ENCODE peak calls at places on chromosomes 12 and 14, in seven cellular contexts. N, J, Z, S, G, C and F are unnamed samples. For H3K4me1, the result is how much of the 10 kb centered on the place peaks cover.

GRCh38 chr14:64706552-64707193 is 2.4 kb downstream of the PLEKHG3 start:
- DNase-seq in G (no peak), S (peak), Z (peak), J (peak), C (no peak), N (no peak), F (no peak)

GRCh38 chr12:125220404-125221273 is 155.4 kb downstream of the AACS start:
- DNase-seq in N (no peak), J (no peak), G (no peak), S (peak), C (no peak), Z (no peak), F (no peak)

GRCh38 chr12:66459944-66460482 is 157.7 kb downstream of the HELB start:
- DNase-seq in S (no peak), N (no peak), Z (no peak), C (no peak), G (no peak), J (no peak), F (no peak)

GRCh38 chr14:91927216-91927615 is 20.3 kb downstream of the FBLN5 start:
- DNase-seq in J (no peak), N (no peak), S (no peak), G (no peak), C (peak), Z (no peak), F (no peak)

GRCh38 chr12:122200541-122201175 is 2.9 kb upstream of the B3GNT4 start:
- DNase-seq in C (no peak), J (peak), G (no peak), N (no peak), Z (no peak), S (no peak), F (no peak)

GRCh38 chr12:34402899-34403705 is 380.8 kb downstream of the ALG10 start:
- DNase-seq in S (peak), N (no peak), J (peak), C (no peak), Z (peak), G (no peak), F (peak)

GRCh38 chr14:61077437-61077836 is 96.4 kb downstream of the SLC38A6 start:
- DNase-seq in C (no peak), J (no peak), Z (no peak), G (no peak), N (no peak), S (no peak), F (no peak)

GRCh38 chr12:69500631-69501030 is 30.4 kb downstream of the FRS2 start:
- DNase-seq in C (peak), Z (no peak), S (no peak), G (no peak), N (no peak), J (no peak), F (no peak)

GRCh38 chr12:52903855-52904508 is 894 bp downstream of the KRT8 start:
- DNase-seq in Z (peak), G (peak), S (peak), J (no peak), N (no peak), C (no peak), F (no peak)

GRCh38 chr14:95495538-95496025 is 20.9 kb downstream of the SYNE3 start:
- DNase-seq in Z (no peak), C (no peak), S (no peak), N (no peak), J (peak), G (no peak), F (peak)

GRCh38 chr12:26642361-26642760 is 190.6 kb downstream of the ITPR2 start:
- DNase-seq in Z (no peak), J (no peak), G (no peak), C (peak), N (no peak), S (no peak), F (no peak)

GRCh38 chr14:90643982-90644510 is 172.2 kb downstream of the TTC7B start:
- DNase-seq in S (no peak), N (no peak), C (no peak), G (no peak), Z (no peak), J (no peak), F (no peak)

GRCh38 chr12:130053641-130054040 is 108.6 kb upstream of the FZD10 start:
- DNase-seq in Z (no peak), C (no peak), S (no peak), J (peak), G (peak), N (no peak), F (no peak)

GRCh38 chr12:121537814-121538698 is 42.8 kb downstream of the KDM2B start:
- DNase-seq in J (no peak), Z (no peak), N (no peak), G (no peak), C (no peak), S (no peak), F (no peak)

GRCh38 chr12:108839890-108840230 is 17.5 kb downstream of the SSH1 start:
- DNase-seq in S (peak), J (peak), G (no peak), N (no peak), Z (no peak), C (no peak), F (no peak)

GRCh38 chr12:108837239-108837638 is 20.1 kb downstream of the SSH1 start:
- DNase-seq in J (no peak), Z (no peak), C (no peak), G (no peak), N (no peak), S (no peak), F (no peak)

GRCh38 chr12:108839011-108839889 is 18.1 kb downstream of the SSH1 start:
- DNase-seq in C (peak), G (no peak), Z (peak), J (peak), S (peak), N (no peak), F (no peak)

GRCh38 chr12:108837680-108838079 is 19.7 kb downstream of the SSH1 start:
- DNase-seq in G (no peak), Z (no peak), J (no peak), C (no peak), S (no peak), N (no peak), F (no peak)

DNA sequence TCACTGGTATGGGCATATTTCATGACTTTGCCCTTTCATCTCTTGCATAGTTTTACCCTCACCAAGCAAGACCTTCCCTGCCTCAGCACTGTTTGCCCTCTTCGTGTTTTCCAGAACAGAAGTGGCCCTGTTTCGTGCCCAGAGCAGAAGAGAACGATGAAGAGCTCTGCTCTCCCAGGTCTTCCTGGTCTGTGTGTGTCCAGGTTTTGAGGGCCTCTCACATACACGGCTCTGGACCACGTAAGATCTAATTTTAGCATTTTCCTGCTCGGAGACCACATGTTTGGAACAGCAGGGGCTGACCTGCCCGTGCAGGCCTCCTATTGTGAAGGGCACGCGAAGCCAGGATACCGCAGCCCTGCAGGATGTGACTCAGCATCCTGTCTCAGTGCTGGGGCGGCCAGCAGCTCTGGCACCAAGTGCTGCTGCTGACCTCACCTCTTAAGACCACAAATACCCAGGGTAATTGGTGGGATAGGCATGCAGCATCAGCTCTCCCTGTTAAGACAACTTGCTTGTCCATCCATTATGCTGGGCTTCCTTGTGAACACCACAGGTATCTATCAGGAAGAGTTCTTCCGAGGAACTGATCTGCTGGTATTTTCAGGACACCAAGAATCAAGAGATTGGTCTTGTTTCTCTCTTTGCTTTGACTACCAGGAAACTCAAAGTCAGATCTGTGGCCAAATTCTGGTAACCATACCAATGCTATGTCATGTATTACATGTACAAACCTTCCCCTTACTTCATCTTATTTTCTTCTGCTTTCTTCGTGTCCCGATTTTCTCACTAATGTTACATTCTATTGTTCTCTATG is 19.0 kb downstream of the SSH1 start:
- DNase-seq in J (peak), G (peak), Z (peak), C (peak), S (peak), N (peak), F (no peak)
- TF ChIP-seq POLR2A in J (no peak), G (no peak), Z (peak), C (peak), S (no peak), N (peak), F (peak)

DNA sequence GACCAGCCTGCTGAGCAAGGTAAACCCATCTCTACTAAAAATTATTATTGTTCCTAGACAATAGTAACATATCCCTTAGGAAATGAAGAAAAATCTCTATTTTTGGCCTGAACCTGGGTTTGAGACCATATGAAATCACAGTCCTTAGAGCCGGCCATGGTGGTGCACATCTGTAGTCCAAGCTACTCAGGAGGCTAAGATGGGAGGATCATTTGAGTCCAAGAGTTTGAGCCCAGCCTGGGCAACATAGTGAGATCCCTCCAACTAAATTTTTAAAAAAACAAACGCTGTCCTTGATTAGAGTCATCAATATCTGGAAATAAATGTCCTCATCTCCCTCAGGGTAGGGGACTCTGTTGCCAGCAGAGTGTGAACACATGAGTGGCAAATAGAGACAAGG is 34.6 kb downstream of the RPS29 start:
- DNase-seq in N (no peak), Z (no peak), S (no peak), G (no peak), C (no peak), J (no peak), F (no peak)
- H3K4me3 ChIP-seq in N (no peak), Z (no peak), S (no peak), G (no peak), C (no peak), J (no peak), F (no peak)

DNA sequence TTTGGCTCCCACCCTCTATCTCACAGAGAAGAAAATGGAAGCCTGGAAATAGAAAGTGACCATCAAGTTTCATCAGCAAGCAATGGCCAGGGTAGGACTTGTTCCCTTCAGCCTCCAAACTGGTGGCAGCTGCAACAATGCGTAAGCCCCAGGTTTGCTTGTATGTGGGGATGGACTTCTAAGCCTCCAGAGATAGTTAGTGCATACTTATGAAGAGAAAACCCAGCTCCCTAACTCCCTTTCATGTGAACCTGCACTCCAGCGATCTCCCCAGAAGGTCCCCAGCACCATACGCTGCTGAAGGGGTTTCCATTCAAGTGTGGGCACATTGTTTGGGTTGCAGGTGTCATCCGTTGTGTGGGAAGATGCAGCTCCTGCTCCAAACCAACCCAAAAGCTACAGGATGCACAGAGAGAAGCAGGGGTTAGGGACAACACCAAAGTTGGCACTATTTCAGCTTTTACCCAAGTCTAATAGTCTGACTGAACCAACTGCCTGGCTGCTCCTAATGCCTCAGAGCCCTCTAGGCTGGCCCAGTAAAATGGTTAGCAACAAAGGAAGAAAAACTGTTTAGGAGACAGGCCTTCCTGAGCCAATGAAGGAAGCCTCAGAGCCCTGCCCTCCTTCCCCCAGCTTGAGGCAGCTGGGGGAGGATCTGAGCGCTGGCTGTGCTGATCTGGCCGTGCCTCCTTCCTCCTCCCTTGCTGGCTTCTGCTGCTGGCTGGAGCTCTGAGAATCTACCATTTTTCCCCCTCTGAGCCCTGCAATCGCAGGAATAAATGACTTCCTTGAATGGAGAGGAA is 12.3 kb downstream of the ZFP36L1 start:
- DNase-seq in N (peak), Z (peak), C (peak), G (no peak), J (peak), S (peak), F (peak)
- H3K4me1 ChIP-seq in N (under half), Z (under half), C (under half), G (half or more), J (half or more), S (half or more), F (under half)

DNA sequence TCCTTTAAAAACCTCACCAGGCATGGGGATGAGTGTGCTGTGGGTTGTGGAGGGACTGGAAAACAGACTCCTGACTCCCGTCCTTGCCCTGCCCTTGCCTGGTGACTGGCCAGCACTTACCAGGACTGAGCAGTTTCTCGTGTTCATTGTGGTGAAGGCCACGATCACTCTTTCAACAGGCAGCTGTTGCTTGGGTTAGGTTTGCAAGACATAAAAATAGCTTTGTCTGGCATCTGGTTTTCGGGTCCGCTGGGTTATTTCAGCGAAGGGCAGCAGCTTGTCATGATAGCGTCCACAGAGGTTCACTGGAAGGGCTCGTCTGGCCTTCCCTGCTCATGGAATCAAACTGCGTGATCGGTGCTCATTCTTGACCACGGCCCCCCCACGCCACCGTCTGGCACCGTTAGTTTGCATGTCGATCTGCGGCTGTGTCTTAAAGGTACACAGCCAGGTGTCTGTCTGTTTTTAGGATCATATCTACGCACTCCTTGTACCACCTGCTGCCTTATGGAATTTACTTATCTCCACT is 15.2 kb downstream of the ACACB start:
- DNase-seq in G (no peak), J (no peak), C (no peak), S (no peak), Z (peak), N (peak), F (no peak)
- TF ChIP-seq POLR2A in G (no peak), J (no peak), C (no peak), S (no peak), Z (no peak), N (peak), F (no peak)

DNA sequence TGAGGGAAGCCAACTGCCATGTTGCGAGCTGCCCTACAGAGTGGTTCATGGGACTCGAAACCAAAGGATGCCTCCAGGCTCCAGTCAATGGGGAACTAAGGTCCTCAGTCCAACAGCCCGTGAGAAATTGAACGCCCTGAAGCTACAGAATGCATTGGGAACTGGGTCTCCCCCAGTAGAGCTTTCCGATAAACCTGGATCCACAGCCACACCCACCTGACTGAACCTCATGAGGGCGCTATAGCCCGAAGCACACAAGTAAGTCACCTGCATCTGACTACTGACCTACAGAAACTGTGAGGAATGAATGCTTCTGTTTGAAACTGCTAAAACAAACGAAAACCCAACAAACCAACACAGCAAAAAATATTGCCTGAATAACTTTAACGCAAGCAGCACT is 1297.7 kb downstream of the AACS start:
- DNase-seq in Z (no peak), G (no peak), J (no peak), S (peak), N (no peak), C (no peak), F (no peak)
- H3K4me3 ChIP-seq in Z (no peak), G (no peak), J (no peak), S (no peak), N (no peak), C (no peak), F (no peak)

DNA sequence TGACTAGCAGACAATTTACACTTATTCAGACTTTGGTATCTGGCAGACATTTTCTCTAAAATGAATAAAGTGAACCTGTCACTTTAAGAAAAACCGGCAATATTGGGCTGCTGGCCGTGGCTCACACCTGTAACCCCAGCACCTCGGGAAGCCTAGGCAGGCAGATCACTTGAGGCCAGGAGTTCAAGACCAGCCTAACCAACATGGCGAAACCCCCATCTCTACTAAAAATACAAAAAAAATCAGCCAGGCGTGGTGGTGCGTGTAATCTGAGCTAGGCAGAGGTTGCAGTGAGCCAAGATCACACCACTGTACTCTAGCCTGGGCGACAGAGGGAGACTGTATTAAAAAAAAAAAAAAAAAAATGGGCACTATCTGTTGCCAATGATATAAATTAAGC is 11.5 kb downstream of the DUSP16 start:
- DNase-seq in S (no peak), N (no peak), J (no peak), Z (no peak), C (no peak), G (no peak), F (no peak)
- H3K4me1 ChIP-seq in S (under half), N (under half), J (under half), Z (under half), C (under half), G (under half), F (under half)

DNA sequence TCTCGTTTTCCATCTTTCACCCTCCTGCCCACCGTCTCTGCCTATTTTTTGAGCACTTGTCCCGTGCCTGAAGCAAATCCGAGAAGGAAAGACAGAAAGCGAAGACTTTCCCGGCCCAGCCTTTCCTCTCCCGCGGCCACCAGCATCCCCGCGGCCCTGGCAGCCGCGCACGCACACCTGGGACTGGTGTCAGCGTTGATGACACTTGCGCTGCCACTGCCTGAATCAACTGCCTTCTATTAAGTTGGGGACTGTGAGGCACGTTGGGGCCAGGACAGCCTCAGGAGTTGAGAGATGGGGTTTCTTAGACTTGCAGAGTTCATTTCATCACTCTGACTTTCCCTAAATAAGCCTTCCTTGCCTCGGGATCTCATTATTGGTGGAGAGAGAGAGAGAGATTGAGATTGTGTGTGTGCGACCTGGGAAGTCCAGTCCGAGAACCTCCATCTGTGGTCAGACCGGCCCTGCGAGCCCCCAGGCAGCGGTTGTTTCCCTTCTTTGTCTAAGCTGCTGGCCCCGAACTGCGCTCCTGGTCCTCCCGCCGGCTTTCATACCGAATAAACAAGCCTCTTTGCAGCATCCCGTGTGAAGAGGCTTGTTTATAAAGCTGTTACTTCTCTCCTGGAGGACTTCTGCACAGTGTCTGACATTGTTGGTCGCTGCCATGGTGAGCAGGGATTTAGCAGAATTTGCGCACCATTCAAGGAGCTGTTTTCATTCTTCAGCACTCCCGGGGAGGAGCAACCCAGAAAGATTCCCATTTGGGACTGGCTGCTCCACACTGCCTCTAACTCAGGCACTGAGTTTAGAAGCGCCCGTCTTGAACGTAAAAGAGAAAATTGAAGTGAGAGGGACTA is 1.5 kb downstream of the PDZRN4 start:
- DNase-seq in Z (no peak), J (no peak), N (no peak), C (no peak), G (no peak), S (peak), F (no peak)
- TF ChIP-seq POLR2A in Z (no peak), J (no peak), N (no peak), C (no peak), G (no peak), S (no peak), F (no peak)

GRCh38 chr12:104496336-104496735 is 39.6 kb downstream of the CHST11 start:
- DNase-seq in J (no peak), N (no peak), G (no peak), C (peak), Z (no peak), S (no peak), F (no peak)
- H3K4me3 ChIP-seq in J (no peak), N (no peak), G (no peak), C (no peak), Z (no peak), S (no peak), F (no peak)

GRCh38 chr14:68944162-68944561 is 34.9 kb downstream of the ACTN1 start:
- DNase-seq in C (no peak), N (no peak), G (no peak), J (no peak), S (no peak), Z (peak), F (no peak)

GRCh38 chr14:68941820-68942219 is 37.3 kb downstream of the ACTN1 start:
- DNase-seq in N (no peak), Z (peak), G (peak), J (no peak), S (no peak), C (peak), F (no peak)

GRCh38 chr14:68943107-68943506 is 36.0 kb downstream of the ACTN1 start:
- DNase-seq in Z (peak), C (peak), G (no peak), N (no peak), S (no peak), J (no peak), F (no peak)

GRCh38 chr14:68940614-68941185 is 38.4 kb downstream of the ACTN1 start:
- DNase-seq in C (no peak), J (no peak), N (no peak), S (no peak), Z (peak), G (no peak), F (no peak)

GRCh38 chr14:68942281-68943035 is 36.6 kb downstream of the ACTN1 start:
- DNase-seq in S (no peak), Z (no peak), C (peak), G (no peak), J (no peak), N (no peak), F (no peak)
- H3K4me1 ChIP-seq in S (under half), Z (half or more), C (half or more), G (half or more), J (half or more), N (under half), F (under half)